ENCODE peak calls at places on chromosome 6, in five cellular contexts. T, E, A, U and O are unnamed samples.
A peak's percentile ranks its signal among the peaks of the same experiment; 100 is the strongest.

GRCh38 chr6:105774247-105774646 is 311.9 kb upstream of the PRDM1 start:
- DNase-seq in E (no peak), T (no peak), A (no peak), U (no peak), O (no peak)

GRCh38 chr6:277746-278145 is 14.5 kb upstream of the DUSP22 start:
- DNase-seq in E (no peak), T (no peak), U (no peak), A (no peak), O (no peak)

GRCh38 chr6:21098744-21099143 is 494.8 kb upstream of the SOX4 start:
- DNase-seq in U (no peak), T (no peak), E (no peak), A (no peak), O (no peak)

GRCh38 chr6:7085911-7086310 is 21.9 kb upstream of the RREB1 start:
- DNase-seq in U (no peak), A (peak; percentile 67), T (peak; percentile 14), E (peak; percentile 39), O (no peak)

GRCh38 chr6:40187654-40188053 is 253.4 kb upstream of the MOCS1 start:
- DNase-seq in T (no peak), U (no peak), A (no peak), E (no peak), O (no peak)

GRCh38 chr6:5050009-5050408 is 35.1 kb upstream of the PPP1R3G start:
- DNase-seq in T (no peak), A (no peak), E (no peak), U (no peak), O (no peak)

GRCh38 chr6:29602564-29603361 is 17.8 kb downstream of the OR2H2 start:
- DNase-seq in A (no peak), T (no peak), E (peak; percentile 70), U (no peak), O (peak; percentile 88)

GRCh38 chr6:16511723-16512584 is 249.3 kb downstream of the ATXN1 start:
- DNase-seq in T (peak; percentile 54), E (peak; percentile 36), A (no peak), U (no peak), O (no peak)

GRCh38 chr6:121806116-121806515 is 370.7 kb downstream of the GJA1 start:
- DNase-seq in T (no peak), U (no peak), A (no peak), E (no peak), O (no peak)

GRCh38 chr6:169543704-169544103 is 158.1 kb downstream of the WDR27 start:
- DNase-seq in A (no peak), U (no peak), T (no peak), E (no peak), O (no peak)

GRCh38 chr6:166025149-166025898 is 142.3 kb downstream of the TBXT start:
- DNase-seq in T (no peak), E (no peak), U (no peak), A (no peak), O (no peak)

GRCh38 chr6:104306206-104306605 is 553.5 kb downstream of the HACE1 start:
- DNase-seq in U (no peak), T (no peak), E (no peak), A (no peak), O (no peak)

GRCh38 chr6:22362361-22362760 is 65.5 kb upstream of the PRL start:
- DNase-seq in E (no peak), A (no peak), T (no peak), U (no peak), O (no peak)

GRCh38 chr6:90284236-90284744 is 12.4 kb downstream of the BACH2 start:
- DNase-seq in E (peak; percentile 64), U (no peak), T (peak; percentile 40), A (no peak), O (peak; percentile 73)

GRCh38 chr6:101779051-101779844 is 385.7 kb downstream of the GRIK2 start:
- DNase-seq in A (no peak), E (no peak), T (no peak), U (no peak), O (no peak)

GRCh38 chr6:170110201-170111140 is 180.4 kb downstream of the DLL1 start:
- DNase-seq in T (no peak), A (peak; percentile 55), U (peak; percentile 43), E (peak; percentile 2), O (peak; percentile 30)

GRCh38 chr6:64920257-64920656 is 786.8 kb downstream of the EYS start:
- DNase-seq in U (no peak), E (no peak), T (no peak), A (no peak), O (no peak)

GRCh38 chr6:24838081-24838480 is 39.4 kb upstream of the ARMH2 start:
- DNase-seq in A (no peak), U (no peak), T (no peak), E (no peak), O (no peak)

GRCh38 chr6:3895303-3895635 is 46.1 kb downstream of the FAM50B start:
- DNase-seq in T (no peak), U (no peak), A (no peak), E (no peak), O (peak; percentile 79)

GRCh38 chr6:15409301-15410125 is 163.6 kb downstream of the JARID2 start:
- DNase-seq in T (no peak), A (no peak), E (no peak), U (no peak), O (no peak)

GRCh38 chr6:88708197-88708744 is 255.1 kb downstream of the RNGTT start:
- DNase-seq in E (no peak), T (no peak), U (no peak), A (no peak), O (no peak)

GRCh38 chr6:112909781-112910180 is 562.7 kb downstream of the RFPL4B start:
- DNase-seq in A (no peak), U (no peak), E (no peak), T (no peak), O (no peak)

GRCh38 chr6:130965657-130966056 is 97.4 kb downstream of the EPB41L2 start:
- DNase-seq in T (no peak), U (no peak), E (no peak), A (no peak), O (no peak)

GRCh38 chr6:41836022-41836659 is 48.6 kb downstream of the TOMM6 start:
- DNase-seq in U (no peak), T (no peak), E (no peak), A (no peak), O (no peak)

GRCh38 chr6:43608783-43609182 is 20.3 kb downstream of the GTPBP2 start:
- DNase-seq in A (no peak), U (no peak), T (no peak), E (no peak), O (no peak)

GRCh38 chr6:25155221-25155620 is 124.0 kb upstream of the CARMIL1 start:
- DNase-seq in A (no peak), E (no peak), T (no peak), U (no peak), O (no peak)

GRCh38 chr6:72789145-72789544 is 167.3 kb downstream of the KCNQ5 start:
- DNase-seq in T (no peak), A (no peak), U (no peak), E (no peak), O (no peak)

GRCh38 chr6:132401120-132401940 is at the start of gene MOXD1:
- DNase-seq in A (peak; percentile 77), E (peak; percentile 57), U (no peak), T (no peak), O (peak; percentile 88)

GRCh38 chr6:95091823-95092436 is 485.4 kb upstream of the MANEA start:
- DNase-seq in U (no peak), T (no peak), E (no peak), A (no peak), O (no peak)

GRCh38 chr6:139698526-139699182 is 324.2 kb upstream of the CITED2 start:
- DNase-seq in T (no peak), E (no peak), A (peak; percentile 70), U (no peak), O (no peak)

GRCh38 chr6:10968776-10969175 is 75.3 kb downstream of the ELOVL2 start:
- DNase-seq in A (no peak), U (no peak), T (no peak), E (no peak), O (no peak)

GRCh38 chr6:19811397-19812079 is 25.6 kb upstream of the ID4 start:
- DNase-seq in A (no peak), E (peak; percentile 45), T (no peak), U (no peak), O (no peak)

GRCh38 chr6:38114976-38115632 is 295.6 kb downstream of the ZFAND3 start:
- DNase-seq in T (no peak), E (no peak), A (no peak), U (no peak), O (no peak)

GRCh38 chr6:43657221-43657802 is 12.5 kb downstream of the RSPH9 start:
- DNase-seq in A (no peak), E (no peak), U (no peak), T (no peak), O (no peak)

GRCh38 chr6:11853678-11854417 is 75.2 kb upstream of the ADTRP start:
- DNase-seq in A (no peak), E (no peak), U (no peak), T (no peak), O (no peak)

GRCh38 chr6:84268781-84269180 is 41.3 kb upstream of the CEP162 start:
- DNase-seq in T (no peak), E (no peak), A (no peak), U (no peak), O (no peak)

GRCh38 chr6:72554203-72554564 is 67.7 kb upstream of the KCNQ5 start:
- DNase-seq in A (no peak), T (no peak), U (no peak), E (no peak), O (no peak)

GRCh38 chr6:163776549-163777378 is 362.2 kb downstream of the QKI start:
- DNase-seq in A (no peak), E (peak; percentile 39), T (no peak), U (no peak), O (no peak)